ENCODE peak calls at places on chromosomes 11 and 22, in four cellular contexts. One of them, this sample, is unnamed.

GRCh38 chr22:38970548-38970947 is 11.6 kb upstream of the APOBEC3B start:
- DNase-seq in HL-60: no peak
- DNase-seq in left ventricle myocardium inferior: no peak
- DNase-seq in heart right ventricle: no peak
- DNase-seq in this sample: no peak

GRCh38 chr11:15489281-15489680 is 374.6 kb downstream of the INSC start:
- DNase-seq in HL-60: peak; percentile 20
- DNase-seq in left ventricle myocardium inferior: no peak
- DNase-seq in heart right ventricle: no peak
- DNase-seq in this sample: no peak

GRCh38 chr11:6862961-6863360 is at the start of gene OR10A2:
- DNase-seq in HL-60: no peak
- DNase-seq in left ventricle myocardium inferior: no peak
- DNase-seq in heart right ventricle: no peak
- DNase-seq in this sample: no peak

GRCh38 chr11:95068549-95068948 is 1.8 kb downstream of the SRSF8 start:
- DNase-seq in HL-60: no peak
- DNase-seq in left ventricle myocardium inferior: peak; percentile 65
- DNase-seq in heart right ventricle: peak; percentile 83
- DNase-seq in this sample: peak; percentile 78

GRCh38 chr11:24808173-24808572 is 311.3 kb downstream of the LUZP2 start:
- DNase-seq in HL-60: no peak
- DNase-seq in left ventricle myocardium inferior: no peak
- DNase-seq in heart right ventricle: no peak
- DNase-seq in this sample: no peak

GRCh38 chr22:20567371-20567847 is 60.0 kb downstream of the MED15 start:
- DNase-seq in HL-60: no peak
- DNase-seq in left ventricle myocardium inferior: peak; percentile 6
- DNase-seq in heart right ventricle: no peak
- DNase-seq in this sample: no peak

GRCh38 chr11:10628506-10629236 is 60.2 kb upstream of the LYVE1 start:
- DNase-seq in HL-60: no peak
- DNase-seq in left ventricle myocardium inferior: no peak
- DNase-seq in heart right ventricle: no peak
- DNase-seq in this sample: no peak

GRCh38 chr11:78499971-78500370 is 74.7 kb downstream of the NARS2 start:
- DNase-seq in HL-60: no peak
- DNase-seq in left ventricle myocardium inferior: no peak
- DNase-seq in heart right ventricle: no peak
- DNase-seq in this sample: no peak

GRCh38 chr11:121328213-121328966 is 35.8 kb downstream of the SC5D start:
- DNase-seq in HL-60: no peak
- DNase-seq in left ventricle myocardium inferior: no peak
- DNase-seq in heart right ventricle: no peak
- DNase-seq in this sample: no peak

GRCh38 chr11:129234978-129235377 is 42.9 kb upstream of the ARHGAP32 start:
- DNase-seq in HL-60: no peak
- DNase-seq in left ventricle myocardium inferior: no peak
- DNase-seq in heart right ventricle: no peak
- DNase-seq in this sample: no peak

GRCh38 chr11:92839450-92839849 is 130.0 kb upstream of the MTNR1B start:
- DNase-seq in HL-60: no peak
- DNase-seq in left ventricle myocardium inferior: no peak
- DNase-seq in heart right ventricle: no peak
- DNase-seq in this sample: no peak

GRCh38 chr22:47775686-47776085 is 1013.2 kb downstream of the TBC1D22A start:
- DNase-seq in HL-60: no peak
- DNase-seq in left ventricle myocardium inferior: no peak
- DNase-seq in heart right ventricle: no peak
- DNase-seq in this sample: no peak

GRCh38 chr11:47924184-47924671 is 56.1 kb upstream of the PTPRJ start:
- DNase-seq in HL-60: no peak
- DNase-seq in left ventricle myocardium inferior: no peak
- DNase-seq in heart right ventricle: no peak
- DNase-seq in this sample: no peak

GRCh38 chr22:29798318-29798717 is 31.1 kb downstream of the UQCR10 start:
- DNase-seq in HL-60: peak; percentile 28
- DNase-seq in left ventricle myocardium inferior: no peak
- DNase-seq in heart right ventricle: no peak
- DNase-seq in this sample: no peak

GRCh38 chr11:126317681-126318641 is 14.1 kb downstream of the DCPS start:
- DNase-seq in HL-60: peak; percentile 47
- DNase-seq in left ventricle myocardium inferior: peak; percentile 81
- DNase-seq in heart right ventricle: peak; percentile 81
- DNase-seq in this sample: peak; percentile 58

GRCh38 chr11:65911682-65912568 is 6.9 kb downstream of the C11orf68 start:
- DNase-seq in HL-60: no peak
- DNase-seq in left ventricle myocardium inferior: peak; percentile 48
- DNase-seq in heart right ventricle: peak; percentile 64
- DNase-seq in this sample: no peak

GRCh38 chr11:1921576-1922141 is 2.2 kb downstream of the TNNT3 start:
- DNase-seq in HL-60: no peak
- DNase-seq in left ventricle myocardium inferior: no peak
- DNase-seq in heart right ventricle: no peak
- DNase-seq in this sample: no peak

GRCh38 chr22:48850658-48851287 is 976.9 kb downstream of the BRD1 start:
- DNase-seq in HL-60: no peak
- DNase-seq in left ventricle myocardium inferior: no peak
- DNase-seq in heart right ventricle: no peak
- DNase-seq in this sample: no peak

GRCh38 chr11:125679397-125679796 is 1.2 kb downstream of the ACRV1 start:
- DNase-seq in HL-60: no peak
- DNase-seq in left ventricle myocardium inferior: no peak
- DNase-seq in heart right ventricle: no peak
- DNase-seq in this sample: no peak

GRCh38 chr11:111633756-111634362 is 31.6 kb downstream of the SIK2 start:
- DNase-seq in HL-60: no peak
- DNase-seq in left ventricle myocardium inferior: no peak
- DNase-seq in heart right ventricle: no peak
- DNase-seq in this sample: no peak

GRCh38 chr22:30114356-30114755 is 34.1 kb downstream of the HORMAD2 start:
- DNase-seq in HL-60: no peak
- DNase-seq in left ventricle myocardium inferior: no peak
- DNase-seq in heart right ventricle: no peak
- DNase-seq in this sample: no peak

GRCh38 chr11:65357856-65358356 is 3.4 kb downstream of the TIGD3 start:
- DNase-seq in HL-60: no peak
- DNase-seq in left ventricle myocardium inferior: peak; percentile 67
- DNase-seq in heart right ventricle: no peak
- DNase-seq in this sample: no peak

GRCh38 chr11:11027271-11027670 is 169.4 kb upstream of the ZBED5 start:
- DNase-seq in HL-60: no peak
- DNase-seq in left ventricle myocardium inferior: no peak
- DNase-seq in heart right ventricle: no peak
- DNase-seq in this sample: no peak

GRCh38 chr11:130625907-130626306 is 177.5 kb downstream of the ADAMTS15 start:
- DNase-seq in HL-60: no peak
- DNase-seq in left ventricle myocardium inferior: no peak
- DNase-seq in heart right ventricle: no peak
- DNase-seq in this sample: no peak

GRCh38 chr22:35835267-35835997 is 117.8 kb downstream of the APOL5 start:
- DNase-seq in HL-60: no peak
- DNase-seq in left ventricle myocardium inferior: no peak
- DNase-seq in heart right ventricle: no peak
- DNase-seq in this sample: no peak

DNA sequence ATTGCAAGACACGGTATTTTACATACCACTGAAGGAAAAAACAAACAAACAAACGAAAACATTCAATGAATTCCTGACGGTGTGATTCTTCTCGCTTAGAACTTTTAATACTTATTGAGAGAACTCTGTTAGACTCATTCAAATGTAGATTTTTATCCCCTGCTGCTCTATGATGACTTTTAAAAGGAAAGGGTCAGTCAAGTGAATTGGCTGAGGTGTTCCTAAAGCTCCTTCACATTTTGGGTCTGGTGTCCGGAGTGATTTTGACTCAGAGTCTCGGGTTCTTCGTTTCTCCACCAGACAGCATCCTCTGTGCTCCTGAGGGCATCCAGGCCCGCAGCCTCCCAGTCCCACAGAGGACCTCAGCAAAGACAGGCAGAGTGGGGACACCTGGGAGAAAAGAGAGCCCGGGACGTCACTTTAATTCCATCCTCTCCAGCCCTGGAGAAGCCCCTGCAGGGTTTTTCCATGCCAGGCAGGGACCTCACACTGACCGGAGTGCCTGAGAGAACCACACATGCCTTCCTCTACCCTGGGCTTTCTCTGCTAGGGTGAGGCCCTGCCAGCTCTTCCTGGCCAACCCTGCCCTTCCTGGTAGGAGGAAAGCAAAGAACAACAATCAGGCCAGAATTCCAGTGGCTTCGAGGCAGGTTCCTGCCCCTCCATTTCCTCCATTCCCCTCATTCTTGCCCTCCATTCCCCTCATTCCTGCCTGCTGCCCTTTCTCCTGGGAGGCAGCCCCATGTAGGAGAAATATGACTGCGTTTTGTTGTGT is 1.4 kb upstream of the CSF2RB start:
- DNase-seq in HL-60: no peak
- DNase-seq in left ventricle myocardium inferior: no peak
- DNase-seq in heart right ventricle: no peak
- DNase-seq in this sample: no peak
- H3K27ac ChIP-seq in HL-60: no peak overlapping the region
- H3K27ac ChIP-seq in left ventricle myocardium inferior: no peak overlapping the region
- H3K27ac ChIP-seq in heart right ventricle: no peak overlapping the region
- H3K27ac ChIP-seq in this sample: peak overlapping the region; percentile 54

GRCh38 chr22:24813861-24814770 is 8.1 kb downstream of the SGSM1 start:
- DNase-seq in HL-60: no peak
- DNase-seq in left ventricle myocardium inferior: no peak
- DNase-seq in heart right ventricle: no peak
- DNase-seq in this sample: no peak
- H3K4me3 ChIP-seq in HL-60: no peak overlapping the region
- H3K4me3 ChIP-seq in left ventricle myocardium inferior: no peak overlapping the region
- H3K4me3 ChIP-seq in heart right ventricle: no peak overlapping the region
- H3K4me3 ChIP-seq in this sample: no peak overlapping the region

DNA sequence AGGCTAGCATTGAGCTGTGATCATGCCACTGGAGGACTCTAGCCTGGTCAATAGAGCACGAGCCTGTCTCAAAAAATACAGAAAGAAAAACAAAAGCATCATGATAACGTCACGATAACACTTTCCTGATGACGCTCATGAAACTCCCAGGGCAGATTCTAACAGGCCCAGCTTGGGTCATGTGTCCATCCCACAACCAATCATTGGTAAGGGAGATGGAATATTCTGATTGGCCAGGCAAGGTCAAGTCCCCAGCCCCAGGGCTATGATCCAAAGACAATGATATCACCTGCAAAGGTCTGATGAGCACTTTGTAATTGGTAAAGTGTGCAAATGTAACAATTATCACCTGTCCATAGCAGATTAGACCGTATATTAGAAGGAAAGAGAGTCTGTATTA is 21.5 kb upstream of the DDX6 start:
- DNase-seq in HL-60: no peak
- DNase-seq in left ventricle myocardium inferior: no peak
- DNase-seq in heart right ventricle: no peak
- DNase-seq in this sample: no peak
- H3K27ac ChIP-seq in HL-60: no peak overlapping the region
- H3K27ac ChIP-seq in left ventricle myocardium inferior: no peak overlapping the region
- H3K27ac ChIP-seq in heart right ventricle: no peak overlapping the region
- H3K27ac ChIP-seq in this sample: no peak overlapping the region

GRCh38 chr22:32202539-32203180 is 2.2 kb downstream of the RFPL2 start:
- DNase-seq in HL-60: peak; percentile 43
- DNase-seq in left ventricle myocardium inferior: peak; percentile 26
- DNase-seq in heart right ventricle: peak; percentile 18
- DNase-seq in this sample: no peak
- H3K4me3 ChIP-seq in HL-60: peak overlapping the region; percentile 41
- H3K4me3 ChIP-seq in left ventricle myocardium inferior: peak overlapping the region; percentile 53
- H3K4me3 ChIP-seq in heart right ventricle: peak overlapping the region; percentile 40
- H3K4me3 ChIP-seq in this sample: no peak overlapping the region

DNA sequence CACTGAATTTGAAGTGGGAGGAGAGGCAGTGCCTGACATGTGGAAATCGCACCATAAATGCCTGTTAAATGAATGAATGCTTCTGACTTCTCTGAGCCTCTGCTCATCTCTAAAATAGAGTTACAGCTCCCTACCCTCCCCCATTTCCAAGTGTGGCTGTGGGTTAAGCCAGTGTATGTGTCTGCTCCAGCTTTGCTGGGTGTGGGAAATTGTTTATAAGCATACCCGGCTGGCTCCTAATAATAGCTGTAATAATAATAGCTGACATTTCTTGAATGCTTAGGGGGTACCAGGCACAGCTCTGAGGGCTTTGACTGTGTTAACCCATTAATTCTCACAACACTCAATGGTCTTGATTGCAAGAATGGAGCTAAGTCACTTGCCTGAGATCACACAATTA is 7.0 kb upstream of the FCHSD2 start:
- DNase-seq in HL-60: no peak
- DNase-seq in left ventricle myocardium inferior: no peak
- DNase-seq in heart right ventricle: peak; percentile 34
- DNase-seq in this sample: no peak
- H3K27ac ChIP-seq in HL-60: no peak overlapping the region
- H3K27ac ChIP-seq in left ventricle myocardium inferior: peak overlapping the region; percentile 98
- H3K27ac ChIP-seq in heart right ventricle: peak overlapping the region; percentile 84
- H3K27ac ChIP-seq in this sample: no peak overlapping the region

GRCh38 chr11:69119170-69119569 is 36.6 kb upstream of the SMIM38 start:
- DNase-seq in HL-60: no peak
- DNase-seq in left ventricle myocardium inferior: no peak
- DNase-seq in heart right ventricle: no peak
- DNase-seq in this sample: no peak
- H3K4me3 ChIP-seq in HL-60: no peak overlapping the region
- H3K4me3 ChIP-seq in left ventricle myocardium inferior: no peak overlapping the region
- H3K4me3 ChIP-seq in heart right ventricle: no peak overlapping the region
- H3K4me3 ChIP-seq in this sample: no peak overlapping the region

DNA sequence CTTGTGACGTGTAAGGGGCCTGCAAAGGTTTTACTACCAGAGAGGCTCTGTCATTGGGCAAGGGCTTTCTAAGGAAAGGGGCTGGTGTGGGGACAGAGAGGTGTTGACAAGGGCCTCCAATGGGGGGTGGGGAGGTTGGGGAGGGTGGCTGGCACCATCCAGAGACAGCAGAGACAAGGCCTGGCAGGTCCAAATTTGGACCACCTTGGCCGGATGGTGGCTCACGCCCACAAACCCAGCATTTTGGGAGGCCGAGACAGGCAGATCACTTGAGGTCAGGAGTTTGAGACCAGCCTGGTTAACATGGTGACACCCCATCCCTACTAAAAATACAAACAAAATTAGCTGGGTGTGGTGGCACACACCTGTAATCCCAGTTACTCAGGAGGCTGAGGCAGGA is 2.2 kb upstream of the CHRM4 start:
- DNase-seq in HL-60: no peak
- DNase-seq in left ventricle myocardium inferior: no peak
- DNase-seq in heart right ventricle: no peak
- DNase-seq in this sample: no peak
- H3K27ac ChIP-seq in HL-60: no peak overlapping the region
- H3K27ac ChIP-seq in left ventricle myocardium inferior: no peak overlapping the region
- H3K27ac ChIP-seq in heart right ventricle: no peak overlapping the region
- H3K27ac ChIP-seq in this sample: no peak overlapping the region